ENCODE peak calls at places on chromosomes 6 and 20, in five cellular contexts. One of them, this sample, is unnamed. For H4K20me1, the result is how much of the 10 kb centered on the place peaks cover.

GRCh38 chr20:33301192-33301930 is 18.3 kb downstream of the BPIFB1 start:
- DNase-seq in endothelial cell of umbilical vein: no peak
- DNase-seq in PC-3: no peak
- DNase-seq in HCT116: no peak
- DNase-seq in fibroblast of lung: no peak
- DNase-seq in this sample: peak

GRCh38 chr6:32785781-32786533 is 22.6 kb upstream of the HLA-DQB2 start:
- DNase-seq in endothelial cell of umbilical vein: peak
- DNase-seq in PC-3: peak
- DNase-seq in HCT116: peak
- DNase-seq in fibroblast of lung: peak
- DNase-seq in this sample: peak

GRCh38 chr6:156994215-156995076 is 217.3 kb downstream of the ARID1B start:
- DNase-seq in endothelial cell of umbilical vein: peak
- DNase-seq in PC-3: peak
- DNase-seq in HCT116: no peak
- DNase-seq in fibroblast of lung: no peak
- DNase-seq in this sample: no peak

GRCh38 chr20:59025511-59025910 is 6.3 kb downstream of the TUBB1 start:
- DNase-seq in endothelial cell of umbilical vein: no peak
- DNase-seq in PC-3: no peak
- DNase-seq in HCT116: no peak
- DNase-seq in fibroblast of lung: no peak
- DNase-seq in this sample: no peak

GRCh38 chr6:161101517-161101916 is 109.9 kb downstream of the MAP3K4 start:
- DNase-seq in endothelial cell of umbilical vein: no peak
- DNase-seq in PC-3: no peak
- DNase-seq in HCT116: no peak
- DNase-seq in fibroblast of lung: peak
- DNase-seq in this sample: no peak

GRCh38 chr20:50053790-50054547 is 59.0 kb downstream of the UBE2V1 start:
- DNase-seq in endothelial cell of umbilical vein: no peak
- DNase-seq in PC-3: no peak
- DNase-seq in HCT116: no peak
- DNase-seq in fibroblast of lung: no peak
- DNase-seq in this sample: no peak

GRCh38 chr20:43511879-43512278 is 4.4 kb downstream of the L3MBTL1 start:
- DNase-seq in endothelial cell of umbilical vein: no peak
- DNase-seq in PC-3: no peak
- DNase-seq in HCT116: no peak
- DNase-seq in fibroblast of lung: no peak
- DNase-seq in this sample: no peak

GRCh38 chr6:130118236-130118635 is 99.9 kb downstream of the L3MBTL3 start:
- DNase-seq in endothelial cell of umbilical vein: no peak
- DNase-seq in PC-3: no peak
- DNase-seq in HCT116: no peak
- DNase-seq in fibroblast of lung: no peak
- DNase-seq in this sample: no peak

GRCh38 chr6:127397729-127398609 is 54.6 kb upstream of the ECHDC1 start:
- DNase-seq in endothelial cell of umbilical vein: no peak
- DNase-seq in PC-3: no peak
- DNase-seq in HCT116: no peak
- DNase-seq in fibroblast of lung: peak
- DNase-seq in this sample: no peak

GRCh38 chr20:21968486-21968885 is 263.0 kb downstream of the PAX1 start:
- DNase-seq in endothelial cell of umbilical vein: no peak
- DNase-seq in PC-3: no peak
- DNase-seq in HCT116: no peak
- DNase-seq in fibroblast of lung: no peak
- DNase-seq in this sample: no peak

GRCh38 chr6:44036196-44036595 is 91.1 kb downstream of the MRPL14 start:
- DNase-seq in endothelial cell of umbilical vein: no peak
- DNase-seq in PC-3: no peak
- DNase-seq in HCT116: no peak
- DNase-seq in fibroblast of lung: no peak
- DNase-seq in this sample: peak

GRCh38 chr6:63635165-63635562 is 438 bp upstream of the PHF3 start:
- DNase-seq in endothelial cell of umbilical vein: no peak
- DNase-seq in PC-3: no peak
- DNase-seq in HCT116: no peak
- DNase-seq in fibroblast of lung: no peak
- DNase-seq in this sample: no peak

GRCh38 chr6:1063671-1064355 is 248.1 kb upstream of the FOXQ1 start:
- DNase-seq in endothelial cell of umbilical vein: no peak
- DNase-seq in PC-3: peak
- DNase-seq in HCT116: no peak
- DNase-seq in fibroblast of lung: no peak
- DNase-seq in this sample: peak

GRCh38 chr6:80174931-80175572 is 68.6 kb downstream of the BCKDHB start:
- DNase-seq in endothelial cell of umbilical vein: no peak
- DNase-seq in PC-3: peak
- DNase-seq in HCT116: no peak
- DNase-seq in fibroblast of lung: peak
- DNase-seq in this sample: no peak

GRCh38 chr6:53294095-53294494 is 54.7 kb downstream of the ELOVL5 start:
- DNase-seq in endothelial cell of umbilical vein: peak
- DNase-seq in PC-3: no peak
- DNase-seq in HCT116: peak
- DNase-seq in fibroblast of lung: peak
- DNase-seq in this sample: no peak

GRCh38 chr20:59047938-59048680 is 5.5 kb upstream of the PRELID3B start:
- DNase-seq in endothelial cell of umbilical vein: no peak
- DNase-seq in PC-3: peak
- DNase-seq in HCT116: no peak
- DNase-seq in fibroblast of lung: peak
- DNase-seq in this sample: no peak

GRCh38 chr6:47083586-47084047 is 41.5 kb upstream of the ADGRF1 start:
- DNase-seq in endothelial cell of umbilical vein: peak
- DNase-seq in PC-3: peak
- DNase-seq in HCT116: no peak
- DNase-seq in fibroblast of lung: peak
- DNase-seq in this sample: peak

GRCh38 chr6:113558966-113559365 is 298.2 kb upstream of the MARCKS start:
- DNase-seq in endothelial cell of umbilical vein: peak
- DNase-seq in PC-3: peak
- DNase-seq in HCT116: no peak
- DNase-seq in fibroblast of lung: peak
- DNase-seq in this sample: peak

GRCh38 chr6:162099685-162100084 is 627.9 kb downstream of the PRKN start:
- DNase-seq in endothelial cell of umbilical vein: no peak
- DNase-seq in PC-3: peak
- DNase-seq in HCT116: peak
- DNase-seq in fibroblast of lung: peak
- DNase-seq in this sample: peak

GRCh38 chr6:80641591-80641990 is 535.1 kb downstream of the BCKDHB start:
- DNase-seq in endothelial cell of umbilical vein: no peak
- DNase-seq in PC-3: peak
- DNase-seq in HCT116: no peak
- DNase-seq in fibroblast of lung: no peak
- DNase-seq in this sample: no peak

GRCh38 chr6:5276596-5276995 is 15.3 kb downstream of the FARS2 start:
- DNase-seq in endothelial cell of umbilical vein: no peak
- DNase-seq in PC-3: no peak
- DNase-seq in HCT116: no peak
- DNase-seq in fibroblast of lung: no peak
- DNase-seq in this sample: no peak

GRCh38 chr6:31901415-31901952 is 402 bp downstream of the ZBTB12 start:
- DNase-seq in endothelial cell of umbilical vein: peak
- DNase-seq in PC-3: peak
- DNase-seq in HCT116: no peak
- DNase-seq in fibroblast of lung: peak
- DNase-seq in this sample: no peak

DNA sequence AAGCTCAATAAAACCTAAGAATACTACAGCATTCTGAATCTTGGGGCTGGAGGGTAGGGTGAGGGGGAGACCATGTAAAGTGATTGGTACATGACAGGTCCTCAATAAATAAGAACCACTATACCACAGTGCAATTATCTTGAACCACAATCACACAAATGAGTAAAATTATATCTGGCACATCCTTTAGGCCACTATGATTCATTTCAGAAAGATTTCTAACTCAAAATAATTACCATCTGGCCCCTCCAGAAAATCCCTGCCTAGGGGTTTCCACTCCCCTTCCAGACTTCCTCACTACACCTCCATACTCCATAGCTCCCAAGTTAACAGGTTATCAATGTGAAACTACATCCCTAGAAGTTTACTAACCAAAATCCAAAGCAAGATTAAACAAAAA is 19.7 kb downstream of the AKIRIN2 start:
- DNase-seq in endothelial cell of umbilical vein: no peak
- DNase-seq in PC-3: peak
- DNase-seq in HCT116: no peak
- DNase-seq in fibroblast of lung: no peak
- DNase-seq in this sample: peak
- H4K20me1 ChIP-seq in endothelial cell of umbilical vein: under half
- H4K20me1 ChIP-seq in PC-3: under half
- H4K20me1 ChIP-seq in HCT116: under half
- H4K20me1 ChIP-seq in fibroblast of lung: under half
- H4K20me1 ChIP-seq in this sample: under half

GRCh38 chr6:108588586-108588985 is 27.9 kb downstream of the FOXO3 start:
- DNase-seq in endothelial cell of umbilical vein: peak
- DNase-seq in PC-3: peak
- DNase-seq in HCT116: no peak
- DNase-seq in fibroblast of lung: peak
- DNase-seq in this sample: peak

GRCh38 chr6:108594640-108595039 is 33.9 kb downstream of the FOXO3 start:
- DNase-seq in endothelial cell of umbilical vein: no peak
- DNase-seq in PC-3: peak
- DNase-seq in HCT116: no peak
- DNase-seq in fibroblast of lung: no peak
- DNase-seq in this sample: no peak

GRCh38 chr6:108592371-108593337 is 31.9 kb downstream of the FOXO3 start:
- DNase-seq in endothelial cell of umbilical vein: no peak
- DNase-seq in PC-3: no peak
- DNase-seq in HCT116: no peak
- DNase-seq in fibroblast of lung: peak
- DNase-seq in this sample: peak

GRCh38 chr6:108589244-108589730 is 28.6 kb downstream of the FOXO3 start:
- DNase-seq in endothelial cell of umbilical vein: peak
- DNase-seq in PC-3: peak
- DNase-seq in HCT116: peak
- DNase-seq in fibroblast of lung: peak
- DNase-seq in this sample: peak

DNA sequence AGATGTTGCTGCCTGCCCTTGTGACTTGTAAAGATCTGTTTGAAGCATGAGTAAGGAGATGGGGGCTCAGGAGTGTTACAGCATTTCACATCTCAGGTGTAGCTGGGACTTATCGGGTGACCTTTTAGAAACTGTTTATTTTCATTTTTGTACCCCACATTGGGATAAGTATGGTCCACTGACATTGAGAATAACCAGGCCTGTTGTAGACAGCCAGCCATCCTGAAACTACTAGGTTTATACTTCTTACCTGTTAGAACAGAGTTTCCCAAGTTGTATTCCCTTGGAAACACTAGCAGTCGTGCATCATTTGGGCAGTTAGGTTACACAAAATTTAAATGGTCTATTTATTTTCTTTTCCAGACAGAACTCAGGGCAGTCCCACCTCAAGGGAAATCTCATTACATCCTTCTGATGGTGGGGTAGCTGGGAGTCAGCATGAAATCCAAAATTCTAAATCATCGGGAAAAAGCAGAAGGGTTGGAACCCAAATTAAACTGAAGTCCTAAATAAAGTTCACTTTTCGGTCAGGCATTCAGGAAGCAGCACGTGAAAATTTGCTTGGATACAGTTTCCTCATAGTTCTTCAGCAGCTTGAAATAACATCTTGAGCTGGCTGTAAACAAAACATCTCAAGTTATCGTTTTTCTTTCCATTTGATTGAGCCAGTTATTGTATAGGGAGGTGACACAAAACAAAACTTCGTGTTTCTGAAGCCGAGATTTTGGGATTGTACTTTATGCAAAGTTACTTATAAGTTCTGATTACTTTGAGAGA is 30.5 kb downstream of the FOXO3 start:
- DNase-seq in endothelial cell of umbilical vein: no peak
- DNase-seq in PC-3: no peak
- DNase-seq in HCT116: no peak
- DNase-seq in fibroblast of lung: peak
- DNase-seq in this sample: no peak
- H4K20me1 ChIP-seq in endothelial cell of umbilical vein: under half
- H4K20me1 ChIP-seq in PC-3: under half
- H4K20me1 ChIP-seq in HCT116: under half
- H4K20me1 ChIP-seq in fibroblast of lung: under half
- H4K20me1 ChIP-seq in this sample: under half

GRCh38 chr6:151391471-151392428 is at the start of gene ZBTB2:
- DNase-seq in endothelial cell of umbilical vein: peak
- DNase-seq in PC-3: peak
- DNase-seq in HCT116: no peak
- DNase-seq in fibroblast of lung: peak
- DNase-seq in this sample: peak
- H4K20me1 ChIP-seq in endothelial cell of umbilical vein: under half
- H4K20me1 ChIP-seq in PC-3: under half
- H4K20me1 ChIP-seq in HCT116: under half
- H4K20me1 ChIP-seq in fibroblast of lung: under half
- H4K20me1 ChIP-seq in this sample: under half

GRCh38 chr6:7166410-7167293 is 58.9 kb downstream of the RREB1 start:
- DNase-seq in endothelial cell of umbilical vein: no peak
- DNase-seq in PC-3: no peak
- DNase-seq in HCT116: no peak
- DNase-seq in fibroblast of lung: peak
- DNase-seq in this sample: no peak
- H4K20me1 ChIP-seq in endothelial cell of umbilical vein: under half
- H4K20me1 ChIP-seq in PC-3: under half
- H4K20me1 ChIP-seq in HCT116: under half
- H4K20me1 ChIP-seq in fibroblast of lung: under half
- H4K20me1 ChIP-seq in this sample: under half

DNA sequence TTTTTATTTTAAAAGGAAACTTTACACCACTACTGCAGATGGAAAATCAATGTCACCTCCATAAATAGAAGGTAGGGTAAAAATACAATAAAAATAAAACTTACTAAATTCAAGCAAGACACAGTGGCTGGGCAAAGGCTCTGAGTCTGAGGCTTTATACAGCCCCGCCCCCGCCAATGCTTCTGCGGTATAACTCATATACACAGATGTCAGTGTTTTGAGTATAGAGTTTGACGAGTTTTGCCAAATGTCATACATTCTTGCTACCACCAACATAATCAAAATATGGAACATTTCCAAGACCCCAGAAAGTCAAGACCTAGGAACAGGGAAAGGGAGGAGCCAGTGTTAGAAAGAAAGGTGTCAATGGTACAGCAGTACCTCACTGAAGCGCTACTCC is 12.8 kb downstream of the NFATC2 start:
- DNase-seq in endothelial cell of umbilical vein: no peak
- DNase-seq in PC-3: no peak
- DNase-seq in HCT116: no peak
- DNase-seq in fibroblast of lung: peak
- DNase-seq in this sample: no peak
- H4K20me1 ChIP-seq in endothelial cell of umbilical vein: under half
- H4K20me1 ChIP-seq in PC-3: under half
- H4K20me1 ChIP-seq in HCT116: under half
- H4K20me1 ChIP-seq in fibroblast of lung: under half
- H4K20me1 ChIP-seq in this sample: under half

This sample was measured in mammary epithelial cell.